ENCODE peak calls at places on chromosomes 6 and 20, in nine cellular contexts. One of them, this sample, is unnamed.

GRCh38 chr20:50304501-50304856 is 113.8 kb downstream of the CEBPB start:
- DNase-seq in cardiac fibroblast: peak; percentile 78
- DNase-seq in ovary: peak; percentile 82
- DNase-seq in spleen: peak; percentile 63
- DNase-seq in BE2C: peak; percentile 75
- DNase-seq in ureter: peak; percentile 66
- DNase-seq in activated T-helper 1 cell treated with anti-CD3 and anti-CD28 coated beads, Interleukin-12 subunit alpha, Interleukin-12 subunit beta, Interleukin-2, Interleukin-4 antibody, amounts not matched to agents 30 ng/mL and 10 ng/mL and 1 ng/mL, durations not matched to agents 14 hours and 24 hours and 36 hours: no peak
- DNase-seq in H9: peak; percentile 17
- DNase-seq in NCI-H1436: no peak
- DNase-seq in this sample: no peak

GRCh38 chr6:3455490-3456394 is 1.1 kb downstream of the SLC22A23 start:
- DNase-seq in ovary: no peak
- DNase-seq in BE2C: no peak
- DNase-seq in activated T-helper 1 cell treated with anti-CD3 and anti-CD28 coated beads, Interleukin-12 subunit alpha, Interleukin-12 subunit beta, Interleukin-2, Interleukin-4 antibody, amounts not matched to agents 30 ng/mL and 10 ng/mL and 1 ng/mL, durations not matched to agents 14 hours and 24 hours and 36 hours: no peak
- DNase-seq in H9: peak; percentile 44
- DNase-seq in ureter: peak; percentile 56
- DNase-seq in cardiac fibroblast: peak; percentile 14
- DNase-seq in spleen: no peak
- DNase-seq in NCI-H1436: no peak
- DNase-seq in this sample: no peak

GRCh38 chr20:49928411-49929141 is 7.6 kb upstream of the RNF114 start:
- DNase-seq in NCI-H1436: peak; percentile 76
- DNase-seq in H9: peak; percentile 78
- DNase-seq in ovary: peak; percentile 84
- DNase-seq in spleen: peak; percentile 90
- DNase-seq in cardiac fibroblast: peak; percentile 91
- DNase-seq in activated T-helper 1 cell treated with anti-CD3 and anti-CD28 coated beads, Interleukin-12 subunit alpha, Interleukin-12 subunit beta, Interleukin-2, Interleukin-4 antibody, amounts not matched to agents 30 ng/mL and 10 ng/mL and 1 ng/mL, durations not matched to agents 14 hours and 24 hours and 36 hours: peak; percentile 69
- DNase-seq in ureter: peak; percentile 90
- DNase-seq in BE2C: peak; percentile 79
- DNase-seq in this sample: peak; percentile 91

GRCh38 chr6:7169296-7169721 is 61.5 kb downstream of the RREB1 start:
- DNase-seq in spleen: no peak
- DNase-seq in activated T-helper 1 cell treated with anti-CD3 and anti-CD28 coated beads, Interleukin-12 subunit alpha, Interleukin-12 subunit beta, Interleukin-2, Interleukin-4 antibody, amounts not matched to agents 30 ng/mL and 10 ng/mL and 1 ng/mL, durations not matched to agents 14 hours and 24 hours and 36 hours: no peak
- DNase-seq in ovary: peak; percentile 44
- DNase-seq in H9: no peak
- DNase-seq in BE2C: peak; percentile 34
- DNase-seq in NCI-H1436: no peak
- DNase-seq in ureter: no peak
- DNase-seq in cardiac fibroblast: peak; percentile 37
- DNase-seq in this sample: peak; percentile 87

GRCh38 chr6:9373308-9373707 is 938.0 kb upstream of the SLC35B3 start:
- DNase-seq in ureter: no peak
- DNase-seq in ovary: no peak
- DNase-seq in activated T-helper 1 cell treated with anti-CD3 and anti-CD28 coated beads, Interleukin-12 subunit alpha, Interleukin-12 subunit beta, Interleukin-2, Interleukin-4 antibody, amounts not matched to agents 30 ng/mL and 10 ng/mL and 1 ng/mL, durations not matched to agents 14 hours and 24 hours and 36 hours: no peak
- DNase-seq in H9: no peak
- DNase-seq in BE2C: no peak
- DNase-seq in spleen: no peak
- DNase-seq in cardiac fibroblast: no peak
- DNase-seq in NCI-H1436: no peak
- DNase-seq in this sample: no peak

GRCh38 chr6:11770546-11771466 is 7.8 kb downstream of the ADTRP start:
- DNase-seq in ovary: peak; percentile 85
- DNase-seq in activated T-helper 1 cell treated with anti-CD3 and anti-CD28 coated beads, Interleukin-12 subunit alpha, Interleukin-12 subunit beta, Interleukin-2, Interleukin-4 antibody, amounts not matched to agents 30 ng/mL and 10 ng/mL and 1 ng/mL, durations not matched to agents 14 hours and 24 hours and 36 hours: no peak
- DNase-seq in ureter: peak; percentile 86
- DNase-seq in H9: peak; percentile 64
- DNase-seq in NCI-H1436: no peak
- DNase-seq in spleen: peak; percentile 80
- DNase-seq in cardiac fibroblast: peak; percentile 100
- DNase-seq in BE2C: peak; percentile 59
- DNase-seq in this sample: peak; percentile 98

GRCh38 chr6:134415681-134416080 is 97.8 kb upstream of the SGK1 start:
- DNase-seq in ureter: no peak
- DNase-seq in cardiac fibroblast: no peak
- DNase-seq in ovary: no peak
- DNase-seq in BE2C: no peak
- DNase-seq in activated T-helper 1 cell treated with anti-CD3 and anti-CD28 coated beads, Interleukin-12 subunit alpha, Interleukin-12 subunit beta, Interleukin-2, Interleukin-4 antibody, amounts not matched to agents 30 ng/mL and 10 ng/mL and 1 ng/mL, durations not matched to agents 14 hours and 24 hours and 36 hours: no peak
- DNase-seq in NCI-H1436: no peak
- DNase-seq in spleen: no peak
- DNase-seq in H9: no peak
- DNase-seq in this sample: no peak

GRCh38 chr6:133132092-133132491 is 109.1 kb upstream of the EYA4 start:
- DNase-seq in spleen: no peak
- DNase-seq in activated T-helper 1 cell treated with anti-CD3 and anti-CD28 coated beads, Interleukin-12 subunit alpha, Interleukin-12 subunit beta, Interleukin-2, Interleukin-4 antibody, amounts not matched to agents 30 ng/mL and 10 ng/mL and 1 ng/mL, durations not matched to agents 14 hours and 24 hours and 36 hours: no peak
- DNase-seq in ureter: no peak
- DNase-seq in ovary: no peak
- DNase-seq in H9: no peak
- DNase-seq in BE2C: no peak
- DNase-seq in cardiac fibroblast: no peak
- DNase-seq in NCI-H1436: peak; percentile 29
- DNase-seq in this sample: no peak

GRCh38 chr20:61614311-61615100 is 362.4 kb downstream of the CDH4 start:
- DNase-seq in ovary: no peak
- DNase-seq in H9: no peak
- DNase-seq in activated T-helper 1 cell treated with anti-CD3 and anti-CD28 coated beads, Interleukin-12 subunit alpha, Interleukin-12 subunit beta, Interleukin-2, Interleukin-4 antibody, amounts not matched to agents 30 ng/mL and 10 ng/mL and 1 ng/mL, durations not matched to agents 14 hours and 24 hours and 36 hours: no peak
- DNase-seq in spleen: no peak
- DNase-seq in cardiac fibroblast: no peak
- DNase-seq in BE2C: no peak
- DNase-seq in NCI-H1436: no peak
- DNase-seq in ureter: no peak
- DNase-seq in this sample: no peak

GRCh38 chr20:43138061-43138860 is 51.4 kb downstream of the PTPRT start:
- DNase-seq in BE2C: no peak
- DNase-seq in cardiac fibroblast: no peak
- DNase-seq in ovary: no peak
- DNase-seq in ureter: no peak
- DNase-seq in NCI-H1436: no peak
- DNase-seq in spleen: no peak
- DNase-seq in H9: no peak
- DNase-seq in activated T-helper 1 cell treated with anti-CD3 and anti-CD28 coated beads, Interleukin-12 subunit alpha, Interleukin-12 subunit beta, Interleukin-2, Interleukin-4 antibody, amounts not matched to agents 30 ng/mL and 10 ng/mL and 1 ng/mL, durations not matched to agents 14 hours and 24 hours and 36 hours: no peak
- DNase-seq in this sample: no peak

GRCh38 chr6:156816505-156816904 is 39.3 kb downstream of the ARID1B start:
- DNase-seq in NCI-H1436: no peak
- DNase-seq in BE2C: no peak
- DNase-seq in ureter: no peak
- DNase-seq in spleen: no peak
- DNase-seq in activated T-helper 1 cell treated with anti-CD3 and anti-CD28 coated beads, Interleukin-12 subunit alpha, Interleukin-12 subunit beta, Interleukin-2, Interleukin-4 antibody, amounts not matched to agents 30 ng/mL and 10 ng/mL and 1 ng/mL, durations not matched to agents 14 hours and 24 hours and 36 hours: no peak
- DNase-seq in ovary: no peak
- DNase-seq in H9: no peak
- DNase-seq in cardiac fibroblast: peak; percentile 52
- DNase-seq in this sample: peak; percentile 78

GRCh38 chr20:20003088-20003954 is 13.8 kb upstream of the NAA20 start:
- DNase-seq in ureter: no peak
- DNase-seq in NCI-H1436: no peak
- DNase-seq in activated T-helper 1 cell treated with anti-CD3 and anti-CD28 coated beads, Interleukin-12 subunit alpha, Interleukin-12 subunit beta, Interleukin-2, Interleukin-4 antibody, amounts not matched to agents 30 ng/mL and 10 ng/mL and 1 ng/mL, durations not matched to agents 14 hours and 24 hours and 36 hours: no peak
- DNase-seq in ovary: peak; percentile 56
- DNase-seq in spleen: no peak
- DNase-seq in BE2C: no peak
- DNase-seq in cardiac fibroblast: peak; percentile 76
- DNase-seq in H9: no peak
- DNase-seq in this sample: no peak

GRCh38 chr6:33356295-33356694 is 35.3 kb upstream of the KIFC1 start:
- DNase-seq in activated T-helper 1 cell treated with anti-CD3 and anti-CD28 coated beads, Interleukin-12 subunit alpha, Interleukin-12 subunit beta, Interleukin-2, Interleukin-4 antibody, amounts not matched to agents 30 ng/mL and 10 ng/mL and 1 ng/mL, durations not matched to agents 14 hours and 24 hours and 36 hours: no peak
- DNase-seq in NCI-H1436: no peak
- DNase-seq in ovary: no peak
- DNase-seq in spleen: no peak
- DNase-seq in BE2C: no peak
- DNase-seq in ureter: no peak
- DNase-seq in H9: no peak
- DNase-seq in cardiac fibroblast: no peak
- DNase-seq in this sample: no peak

GRCh38 chr6:86943819-86944407 is 6.6 kb downstream of the HTR1E start:
- DNase-seq in ovary: no peak
- DNase-seq in cardiac fibroblast: no peak
- DNase-seq in BE2C: no peak
- DNase-seq in H9: no peak
- DNase-seq in NCI-H1436: no peak
- DNase-seq in activated T-helper 1 cell treated with anti-CD3 and anti-CD28 coated beads, Interleukin-12 subunit alpha, Interleukin-12 subunit beta, Interleukin-2, Interleukin-4 antibody, amounts not matched to agents 30 ng/mL and 10 ng/mL and 1 ng/mL, durations not matched to agents 14 hours and 24 hours and 36 hours: no peak
- DNase-seq in spleen: no peak
- DNase-seq in ureter: no peak
- DNase-seq in this sample: no peak

GRCh38 chr20:17236766-17237165 is 9.9 kb downstream of the PCSK2 start:
- DNase-seq in ureter: no peak
- DNase-seq in ovary: no peak
- DNase-seq in H9: no peak
- DNase-seq in spleen: no peak
- DNase-seq in cardiac fibroblast: no peak
- DNase-seq in activated T-helper 1 cell treated with anti-CD3 and anti-CD28 coated beads, Interleukin-12 subunit alpha, Interleukin-12 subunit beta, Interleukin-2, Interleukin-4 antibody, amounts not matched to agents 30 ng/mL and 10 ng/mL and 1 ng/mL, durations not matched to agents 14 hours and 24 hours and 36 hours: no peak
- DNase-seq in BE2C: no peak
- DNase-seq in NCI-H1436: no peak
- DNase-seq in this sample: no peak

GRCh38 chr6:52929321-52930164 is 20.0 kb upstream of the GSTA3 start:
- DNase-seq in activated T-helper 1 cell treated with anti-CD3 and anti-CD28 coated beads, Interleukin-12 subunit alpha, Interleukin-12 subunit beta, Interleukin-2, Interleukin-4 antibody, amounts not matched to agents 30 ng/mL and 10 ng/mL and 1 ng/mL, durations not matched to agents 14 hours and 24 hours and 36 hours: no peak
- DNase-seq in NCI-H1436: no peak
- DNase-seq in ureter: no peak
- DNase-seq in spleen: no peak
- DNase-seq in ovary: no peak
- DNase-seq in cardiac fibroblast: peak; percentile 79
- DNase-seq in H9: no peak
- DNase-seq in BE2C: peak; percentile 85
- DNase-seq in this sample: no peak

GRCh38 chr6:138307352-138307751 is 70.4 kb upstream of the SMIM28 start:
- DNase-seq in ureter: no peak
- DNase-seq in spleen: no peak
- DNase-seq in activated T-helper 1 cell treated with anti-CD3 and anti-CD28 coated beads, Interleukin-12 subunit alpha, Interleukin-12 subunit beta, Interleukin-2, Interleukin-4 antibody, amounts not matched to agents 30 ng/mL and 10 ng/mL and 1 ng/mL, durations not matched to agents 14 hours and 24 hours and 36 hours: no peak
- DNase-seq in NCI-H1436: no peak
- DNase-seq in ovary: no peak
- DNase-seq in BE2C: no peak
- DNase-seq in cardiac fibroblast: peak; percentile 25
- DNase-seq in H9: no peak
- DNase-seq in this sample: no peak

GRCh38 chr6:6005467-6006427 is 978 bp downstream of the NRN1 start:
- DNase-seq in ovary: no peak
- DNase-seq in cardiac fibroblast: no peak
- DNase-seq in BE2C: no peak
- DNase-seq in spleen: no peak
- DNase-seq in activated T-helper 1 cell treated with anti-CD3 and anti-CD28 coated beads, Interleukin-12 subunit alpha, Interleukin-12 subunit beta, Interleukin-2, Interleukin-4 antibody, amounts not matched to agents 30 ng/mL and 10 ng/mL and 1 ng/mL, durations not matched to agents 14 hours and 24 hours and 36 hours: no peak
- DNase-seq in NCI-H1436: no peak
- DNase-seq in ureter: no peak
- DNase-seq in H9: no peak
- DNase-seq in this sample: no peak

GRCh38 chr6:166775180-166775922 is 148.3 kb upstream of the RPS6KA2 start:
- DNase-seq in spleen: no peak
- DNase-seq in activated T-helper 1 cell treated with anti-CD3 and anti-CD28 coated beads, Interleukin-12 subunit alpha, Interleukin-12 subunit beta, Interleukin-2, Interleukin-4 antibody, amounts not matched to agents 30 ng/mL and 10 ng/mL and 1 ng/mL, durations not matched to agents 14 hours and 24 hours and 36 hours: peak; percentile 44
- DNase-seq in NCI-H1436: peak; percentile 42
- DNase-seq in ureter: peak; percentile 47
- DNase-seq in H9: peak; percentile 64
- DNase-seq in ovary: peak; percentile 62
- DNase-seq in cardiac fibroblast: peak; percentile 83
- DNase-seq in BE2C: peak; percentile 62
- DNase-seq in this sample: peak; percentile 80

GRCh38 chr6:118963003-118963402 is 28.0 kb upstream of the MCM9 start:
- DNase-seq in ureter: no peak
- DNase-seq in ovary: no peak
- DNase-seq in cardiac fibroblast: peak; percentile 34
- DNase-seq in BE2C: no peak
- DNase-seq in spleen: no peak
- DNase-seq in H9: no peak
- DNase-seq in activated T-helper 1 cell treated with anti-CD3 and anti-CD28 coated beads, Interleukin-12 subunit alpha, Interleukin-12 subunit beta, Interleukin-2, Interleukin-4 antibody, amounts not matched to agents 30 ng/mL and 10 ng/mL and 1 ng/mL, durations not matched to agents 14 hours and 24 hours and 36 hours: no peak
- DNase-seq in NCI-H1436: no peak
- DNase-seq in this sample: no peak

GRCh38 chr6:159852877-159853276 is 37.9 kb upstream of the MAS1 start:
- DNase-seq in activated T-helper 1 cell treated with anti-CD3 and anti-CD28 coated beads, Interleukin-12 subunit alpha, Interleukin-12 subunit beta, Interleukin-2, Interleukin-4 antibody, amounts not matched to agents 30 ng/mL and 10 ng/mL and 1 ng/mL, durations not matched to agents 14 hours and 24 hours and 36 hours: no peak
- DNase-seq in NCI-H1436: peak; percentile 4
- DNase-seq in ureter: no peak
- DNase-seq in spleen: no peak
- DNase-seq in BE2C: no peak
- DNase-seq in H9: no peak
- DNase-seq in cardiac fibroblast: peak; percentile 22
- DNase-seq in ovary: no peak
- DNase-seq in this sample: no peak

GRCh38 chr20:25233016-25233772 is 14.7 kb upstream of the PYGB start:
- DNase-seq in H9: no peak
- DNase-seq in spleen: no peak
- DNase-seq in cardiac fibroblast: peak; percentile 81
- DNase-seq in NCI-H1436: no peak
- DNase-seq in ureter: peak; percentile 86
- DNase-seq in ovary: no peak
- DNase-seq in activated T-helper 1 cell treated with anti-CD3 and anti-CD28 coated beads, Interleukin-12 subunit alpha, Interleukin-12 subunit beta, Interleukin-2, Interleukin-4 antibody, amounts not matched to agents 30 ng/mL and 10 ng/mL and 1 ng/mL, durations not matched to agents 14 hours and 24 hours and 36 hours: no peak
- DNase-seq in BE2C: no peak
- DNase-seq in this sample: peak; percentile 90

GRCh38 chr6:41739041-41739440 is 3.6 kb upstream of the TFEB start:
- DNase-seq in H9: no peak
- DNase-seq in ureter: no peak
- DNase-seq in BE2C: no peak
- DNase-seq in spleen: no peak
- DNase-seq in NCI-H1436: no peak
- DNase-seq in cardiac fibroblast: no peak
- DNase-seq in activated T-helper 1 cell treated with anti-CD3 and anti-CD28 coated beads, Interleukin-12 subunit alpha, Interleukin-12 subunit beta, Interleukin-2, Interleukin-4 antibody, amounts not matched to agents 30 ng/mL and 10 ng/mL and 1 ng/mL, durations not matched to agents 14 hours and 24 hours and 36 hours: no peak
- DNase-seq in ovary: no peak
- DNase-seq in this sample: no peak

GRCh38 chr6:33990061-33990541 is 155.8 kb downstream of the GRM4 start:
- DNase-seq in ovary: no peak
- DNase-seq in ureter: peak; percentile 29
- DNase-seq in NCI-H1436: no peak
- DNase-seq in BE2C: no peak
- DNase-seq in spleen: peak; percentile 64
- DNase-seq in H9: no peak
- DNase-seq in activated T-helper 1 cell treated with anti-CD3 and anti-CD28 coated beads, Interleukin-12 subunit alpha, Interleukin-12 subunit beta, Interleukin-2, Interleukin-4 antibody, amounts not matched to agents 30 ng/mL and 10 ng/mL and 1 ng/mL, durations not matched to agents 14 hours and 24 hours and 36 hours: no peak
- DNase-seq in cardiac fibroblast: no peak
- DNase-seq in this sample: peak; percentile 37

GRCh38 chr6:129507059-129507807 is 202.7 kb downstream of the ARHGAP18 start:
- DNase-seq in BE2C: no peak
- DNase-seq in ovary: no peak
- DNase-seq in cardiac fibroblast: no peak
- DNase-seq in activated T-helper 1 cell treated with anti-CD3 and anti-CD28 coated beads, Interleukin-12 subunit alpha, Interleukin-12 subunit beta, Interleukin-2, Interleukin-4 antibody, amounts not matched to agents 30 ng/mL and 10 ng/mL and 1 ng/mL, durations not matched to agents 14 hours and 24 hours and 36 hours: no peak
- DNase-seq in H9: no peak
- DNase-seq in ureter: peak; percentile 71
- DNase-seq in spleen: no peak
- DNase-seq in NCI-H1436: no peak
- DNase-seq in this sample: no peak

GRCh38 chr6:44049163-44049988 is 77.9 kb downstream of the MRPL14 start:
- DNase-seq in cardiac fibroblast: peak; percentile 66
- DNase-seq in spleen: peak; percentile 58
- DNase-seq in NCI-H1436: no peak
- DNase-seq in BE2C: no peak
- DNase-seq in activated T-helper 1 cell treated with anti-CD3 and anti-CD28 coated beads, Interleukin-12 subunit alpha, Interleukin-12 subunit beta, Interleukin-2, Interleukin-4 antibody, amounts not matched to agents 30 ng/mL and 10 ng/mL and 1 ng/mL, durations not matched to agents 14 hours and 24 hours and 36 hours: peak; percentile 16
- DNase-seq in ureter: no peak
- DNase-seq in ovary: no peak
- DNase-seq in H9: no peak
- DNase-seq in this sample: no peak

GRCh38 chr6:139370047-139370706 is 4.3 kb downstream of the CITED2 start:
- DNase-seq in spleen: no peak
- DNase-seq in cardiac fibroblast: peak; percentile 79
- DNase-seq in NCI-H1436: no peak
- DNase-seq in activated T-helper 1 cell treated with anti-CD3 and anti-CD28 coated beads, Interleukin-12 subunit alpha, Interleukin-12 subunit beta, Interleukin-2, Interleukin-4 antibody, amounts not matched to agents 30 ng/mL and 10 ng/mL and 1 ng/mL, durations not matched to agents 14 hours and 24 hours and 36 hours: no peak
- DNase-seq in ovary: no peak
- DNase-seq in H9: no peak
- DNase-seq in ureter: no peak
- DNase-seq in BE2C: no peak
- DNase-seq in this sample: no peak

GRCh38 chr6:73610444-73611275 is 43.1 kb downstream of the SLC17A5 start:
- DNase-seq in BE2C: no peak
- DNase-seq in activated T-helper 1 cell treated with anti-CD3 and anti-CD28 coated beads, Interleukin-12 subunit alpha, Interleukin-12 subunit beta, Interleukin-2, Interleukin-4 antibody, amounts not matched to agents 30 ng/mL and 10 ng/mL and 1 ng/mL, durations not matched to agents 14 hours and 24 hours and 36 hours: no peak
- DNase-seq in spleen: no peak
- DNase-seq in ovary: no peak
- DNase-seq in NCI-H1436: no peak
- DNase-seq in H9: no peak
- DNase-seq in cardiac fibroblast: peak; percentile 73
- DNase-seq in ureter: no peak
- DNase-seq in this sample: no peak

GRCh38 chr20:49268600-49269365 is 9.1 kb downstream of the ZNFX1 start:
- DNase-seq in ureter: no peak
- DNase-seq in spleen: no peak
- DNase-seq in cardiac fibroblast: peak; percentile 70
- DNase-seq in NCI-H1436: no peak
- DNase-seq in H9: no peak
- DNase-seq in BE2C: no peak
- DNase-seq in activated T-helper 1 cell treated with anti-CD3 and anti-CD28 coated beads, Interleukin-12 subunit alpha, Interleukin-12 subunit beta, Interleukin-2, Interleukin-4 antibody, amounts not matched to agents 30 ng/mL and 10 ng/mL and 1 ng/mL, durations not matched to agents 14 hours and 24 hours and 36 hours: no peak
- DNase-seq in ovary: no peak
- DNase-seq in this sample: no peak

GRCh38 chr6:142716097-142716496 is 228.9 kb downstream of the HIVEP2 start:
- DNase-seq in H9: peak; percentile 36
- DNase-seq in cardiac fibroblast: no peak
- DNase-seq in BE2C: no peak
- DNase-seq in spleen: no peak
- DNase-seq in ureter: no peak
- DNase-seq in activated T-helper 1 cell treated with anti-CD3 and anti-CD28 coated beads, Interleukin-12 subunit alpha, Interleukin-12 subunit beta, Interleukin-2, Interleukin-4 antibody, amounts not matched to agents 30 ng/mL and 10 ng/mL and 1 ng/mL, durations not matched to agents 14 hours and 24 hours and 36 hours: no peak
- DNase-seq in ovary: no peak
- DNase-seq in NCI-H1436: no peak
- DNase-seq in this sample: no peak

GRCh38 chr6:75327807-75328206 is 43.2 kb upstream of the TMEM30A start:
- DNase-seq in NCI-H1436: no peak
- DNase-seq in cardiac fibroblast: no peak
- DNase-seq in BE2C: no peak
- DNase-seq in ureter: no peak
- DNase-seq in activated T-helper 1 cell treated with anti-CD3 and anti-CD28 coated beads, Interleukin-12 subunit alpha, Interleukin-12 subunit beta, Interleukin-2, Interleukin-4 antibody, amounts not matched to agents 30 ng/mL and 10 ng/mL and 1 ng/mL, durations not matched to agents 14 hours and 24 hours and 36 hours: no peak
- DNase-seq in H9: no peak
- DNase-seq in ovary: no peak
- DNase-seq in spleen: no peak
- DNase-seq in this sample: no peak

This sample was measured in posterior vena cava.